ENCODE peak calls at places on chromosomes 1 and 21, in seven cellular contexts. F, X, I, O, K, D and J are unnamed samples.

GRCh38 chr1:164953095-164953494 is 394.1 kb downstream of the PBX1 start:
- DNase-seq in F (no peak), X (no peak), I (no peak), O (no peak), K (no peak), D (no peak), J (no peak)

GRCh38 chr1:167198518-167199133 is 22.1 kb upstream of the POU2F1 start:
- DNase-seq in F (no peak), X (no peak), I (no peak), O (no peak), K (no peak), D (peak), J (no peak)

GRCh38 chr1:108049083-108049819 is 84.3 kb upstream of the VAV3 start:
- DNase-seq in F (peak), X (no peak), I (no peak), O (peak), K (peak), D (no peak), J (no peak)

GRCh38 chr21:35674895-35675470 is 385.3 kb downstream of the SETD4 start:
- DNase-seq in F (no peak), X (no peak), I (no peak), O (no peak), K (no peak), D (no peak), J (no peak)

GRCh38 chr21:15061284-15061683 is 3.5 kb downstream of the NRIP1 start:
- DNase-seq in F (no peak), X (no peak), I (no peak), O (no peak), K (no peak), D (no peak), J (no peak)

GRCh38 chr1:29498126-29499100 is 262.1 kb downstream of the PTPRU start:
- DNase-seq in F (no peak), X (no peak), I (no peak), O (no peak), K (no peak), D (no peak), J (no peak)

GRCh38 chr1:14755518-14756252 is 157.2 kb downstream of the KAZN start:
- DNase-seq in F (no peak), X (no peak), I (no peak), O (no peak), K (no peak), D (no peak), J (no peak)

GRCh38 chr1:84271452-84272273 is 29.8 kb upstream of the SAMD13 start:
- DNase-seq in F (no peak), X (peak), I (no peak), O (peak), K (no peak), D (peak), J (no peak)

GRCh38 chr1:172287207-172287606 is 133.3 kb upstream of the C1orf105 start:
- DNase-seq in F (no peak), X (no peak), I (peak), O (peak), K (peak), D (no peak), J (no peak)

GRCh38 chr1:227947678-227948492 is at the start of gene WNT9A:
- DNase-seq in F (no peak), X (no peak), I (peak), O (peak), K (peak), D (no peak), J (no peak)

GRCh38 chr1:30760596-30761311 is 3.2 kb upstream of the LAPTM5 start:
- DNase-seq in F (no peak), X (no peak), I (no peak), O (no peak), K (no peak), D (no peak), J (no peak)

GRCh38 chr1:101276818-101277217 is 40.0 kb downstream of the S1PR1 start:
- DNase-seq in F (no peak), X (no peak), I (no peak), O (no peak), K (no peak), D (no peak), J (no peak)

GRCh38 chr1:222600274-222600673 is 10.5 kb upstream of the TAF1A start:
- DNase-seq in F (no peak), X (no peak), I (no peak), O (no peak), K (no peak), D (no peak), J (no peak)

GRCh38 chr1:201450721-201451291 is 18.2 kb downstream of the PHLDA3 start:
- DNase-seq in F (no peak), X (no peak), I (peak), O (peak), K (peak), D (no peak), J (no peak)

GRCh38 chr1:232853994-232854532 is 48.8 kb downstream of the MAP10 start:
- DNase-seq in F (no peak), X (peak), I (peak), O (peak), K (no peak), D (no peak), J (no peak)

GRCh38 chr1:56302878-56303277 is 276.5 kb downstream of the PLPP3 start:
- DNase-seq in F (no peak), X (no peak), I (no peak), O (no peak), K (no peak), D (no peak), J (no peak)

GRCh38 chr1:170891872-170892271 is 43.5 kb upstream of the MROH9 start:
- DNase-seq in F (no peak), X (no peak), I (no peak), O (no peak), K (no peak), D (no peak), J (no peak)

GRCh38 chr1:168288311-168289052 is 7.8 kb downstream of the TBX19 start:
- DNase-seq in F (no peak), X (no peak), I (peak), O (no peak), K (no peak), D (no peak), J (no peak)

GRCh38 chr1:24540906-24541710 is 14.8 kb upstream of the NCMAP start:
- DNase-seq in F (peak), X (peak), I (peak), O (peak), K (no peak), D (no peak), J (no peak)

GRCh38 chr1:41538741-41539415 is 54.4 kb upstream of the EDN2 start:
- DNase-seq in F (no peak), X (no peak), I (no peak), O (no peak), K (no peak), D (no peak), J (no peak)

GRCh38 chr1:23554481-23555224 is 4.6 kb downstream of the ID3 start:
- DNase-seq in F (peak), X (no peak), I (peak), O (peak), K (peak), D (peak), J (peak)

GRCh38 chr1:70411360-70411844 is 334 bp downstream of the CTH start:
- DNase-seq in F (no peak), X (peak), I (no peak), O (no peak), K (no peak), D (no peak), J (no peak)

GRCh38 chr1:7670334-7671145 is 100.6 kb upstream of the VAMP3 start:
- DNase-seq in F (no peak), X (no peak), I (no peak), O (no peak), K (peak), D (no peak), J (no peak)

GRCh38 chr1:186792870-186793581 is 35.7 kb upstream of the PLA2G4A start:
- DNase-seq in F (no peak), X (no peak), I (peak), O (no peak), K (no peak), D (no peak), J (no peak)

GRCh38 chr1:153728305-153729066 is 636 bp downstream of the INTS3 start:
- DNase-seq in F (peak), X (no peak), I (peak), O (peak), K (peak), D (peak), J (no peak)

GRCh38 chr1:113128116-113128515 is 55.1 kb downstream of the LRIG2 start:
- DNase-seq in F (no peak), X (no peak), I (no peak), O (no peak), K (no peak), D (no peak), J (no peak)

GRCh38 chr1:52955129-52955970 is 28.3 kb downstream of the SCP2 start:
- DNase-seq in F (no peak), X (peak), I (peak), O (peak), K (no peak), D (no peak), J (no peak)